ENCODE peak calls at places on chromosomes 3 and 15, in nine cellular contexts. A is ureter; O is neural crest cell; L is HCEC 1CT; F is T-cell; V is Kasumi-1; U is M059J; X is activated CD4-positive, alpha-beta T cell treated with anti-CD3 and anti-CD28 coated beads, Interleukin-2, amount 50 U/mL, for 24 hours; N is AG10803. E is an unnamed sample.

GRCh38 chr15:75452968-75453702 is 1.6 kb upstream of the SIN3A start:
- DNase-seq in A (peak), O (peak), L (peak), F (peak), V (peak), U (peak), X (peak), N (peak), E (peak)

GRCh38 chr3:195196266-195196665 is 74.7 kb downstream of the XXYLT1 start:
- DNase-seq in A (peak), O (no peak), L (peak), F (no peak), V (no peak), U (peak), X (no peak), N (peak), E (no peak)

GRCh38 chr15:67564590-67565345 is 22.3 kb downstream of the MAP2K5 start:
- DNase-seq in A (no peak), O (no peak), L (no peak), F (no peak), V (peak), U (no peak), X (no peak), N (no peak), E (no peak)

GRCh38 chr3:11548721-11549131 is 95.0 kb downstream of the VGLL4 start:
- DNase-seq in A (no peak), O (no peak), L (peak), F (no peak), V (no peak), U (peak), X (no peak), N (peak), E (no peak)

GRCh38 chr3:190089711-190090110 is 31.0 kb downstream of the P3H2 start:
- DNase-seq in A (no peak), O (no peak), L (no peak), F (no peak), V (no peak), U (peak), X (no peak), N (peak), E (no peak)

GRCh38 chr3:130835483-130835882 is 58.4 kb upstream of the ATP2C1 start:
- DNase-seq in A (no peak), O (no peak), L (peak), F (no peak), V (no peak), U (peak), X (no peak), N (peak), E (no peak)

GRCh38 chr3:46087871-46088270 is 60.6 kb upstream of the XCR1 start:
- DNase-seq in A (no peak), O (no peak), L (peak), F (no peak), V (peak), U (peak), X (no peak), N (peak), E (no peak)

GRCh38 chr3:4751057-4752051 is 227.9 kb upstream of the BHLHE40 start:
- DNase-seq in A (no peak), O (no peak), L (peak), F (no peak), V (peak), U (peak), X (no peak), N (peak), E (no peak)

GRCh38 chr3:183975981-183976662 is 41.6 kb downstream of the ABCC5 start:
- DNase-seq in A (no peak), O (no peak), L (no peak), F (no peak), V (no peak), U (peak), X (no peak), N (no peak), E (no peak)

GRCh38 chr3:535566-536416 is 339.2 kb downstream of the CHL1 start:
- DNase-seq in A (no peak), O (no peak), L (no peak), F (no peak), V (no peak), U (no peak), X (no peak), N (peak), E (no peak)

GRCh38 chr3:46884929-46885328 is 7.4 kb downstream of the PTH1R start:
- DNase-seq in A (no peak), O (no peak), L (no peak), F (no peak), V (no peak), U (no peak), X (no peak), N (no peak), E (no peak)

GRCh38 chr3:174462908-174463307 is 396.2 kb upstream of the NAALADL2 start:
- DNase-seq in A (no peak), O (no peak), L (no peak), F (no peak), V (no peak), U (no peak), X (no peak), N (no peak), E (no peak)

GRCh38 chr3:129045675-129046036 is 14.9 kb upstream of the GP9 start:
- DNase-seq in A (no peak), O (no peak), L (no peak), F (no peak), V (no peak), U (no peak), X (no peak), N (no peak), E (no peak)

GRCh38 chr3:149449799-149450198 is 24.7 kb upstream of the TM4SF4 start:
- DNase-seq in A (no peak), O (no peak), L (no peak), F (no peak), V (no peak), U (peak), X (no peak), N (peak), E (no peak)

GRCh38 chr15:89450076-89451006 is 46.0 kb downstream of the RHCG start:
- DNase-seq in A (no peak), O (no peak), L (no peak), F (no peak), V (no peak), U (peak), X (no peak), N (no peak), E (no peak)

GRCh38 chr3:39128951-39129350 is 21.5 kb downstream of the TTC21A start:
- DNase-seq in A (no peak), O (no peak), L (no peak), F (no peak), V (no peak), U (no peak), X (no peak), N (no peak), E (no peak)

GRCh38 chr3:128485283-128486156 is 7.5 kb downstream of the GATA2 start:
- DNase-seq in A (no peak), O (no peak), L (no peak), F (no peak), V (no peak), U (no peak), X (no peak), N (no peak), E (no peak)

GRCh38 chr3:157081681-157082210 is 78.2 kb downstream of the CCNL1 start:
- DNase-seq in A (peak), O (peak), L (peak), F (peak), V (no peak), U (peak), X (peak), N (peak), E (peak)

GRCh38 chr3:112448939-112449338 is 50.3 kb downstream of the BTLA start:
- DNase-seq in A (no peak), O (no peak), L (no peak), F (no peak), V (no peak), U (no peak), X (no peak), N (no peak), E (no peak)

GRCh38 chr3:184230603-184231528 is 1.5 kb downstream of the VWA5B2 start:
- DNase-seq in A (no peak), O (no peak), L (no peak), F (no peak), V (no peak), U (no peak), X (no peak), N (no peak), E (no peak)

GRCh38 chr3:50658416-50658815 is 16.3 kb upstream of the DOCK3 start:
- DNase-seq in A (no peak), O (no peak), L (no peak), F (no peak), V (no peak), U (peak), X (no peak), N (peak), E (no peak)

GRCh38 chr15:87564666-87565065 is 691.9 kb downstream of the NTRK3 start:
- DNase-seq in A (no peak), O (no peak), L (no peak), F (no peak), V (no peak), U (no peak), X (no peak), N (no peak), E (no peak)

GRCh38 chr15:22839046-22839705 is 710 bp downstream of the NIPA2 start:
- DNase-seq in A (no peak), O (no peak), L (no peak), F (no peak), V (no peak), U (peak), X (no peak), N (no peak), E (no peak)

GRCh38 chr15:44298878-44299277 is 10.4 kb downstream of the GOLM2 start:
- DNase-seq in A (no peak), O (no peak), L (no peak), F (no peak), V (no peak), U (peak), X (no peak), N (no peak), E (no peak)

GRCh38 chr3:18872466-18872865 is 275.8 kb upstream of the KCNH8 start:
- DNase-seq in A (no peak), O (no peak), L (no peak), F (no peak), V (no peak), U (no peak), X (no peak), N (no peak), E (no peak)

GRCh38 chr15:43241100-43241499 is 20.3 kb upstream of the EPB42 start:
- DNase-seq in A (no peak), O (no peak), L (no peak), F (no peak), V (no peak), U (no peak), X (no peak), N (peak), E (no peak)

GRCh38 chr3:66066963-66067617 is 28.4 kb upstream of the MAGI1 start:
- DNase-seq in A (no peak), O (no peak), L (no peak), F (no peak), V (no peak), U (peak), X (no peak), N (no peak), E (no peak)

GRCh38 chr15:72965671-72966070 is 86.6 kb upstream of the NEO1 start:
- DNase-seq in A (no peak), O (no peak), L (no peak), F (no peak), V (no peak), U (no peak), X (no peak), N (no peak), E (no peak)

GRCh38 chr3:143360244-143360643 is 240.7 kb downstream of the CHST2 start:
- DNase-seq in A (no peak), O (no peak), L (no peak), F (no peak), V (no peak), U (no peak), X (no peak), N (no peak), E (no peak)

GRCh38 chr15:45943255-45943654 is 308.4 kb downstream of the SQOR start:
- DNase-seq in A (no peak), O (no peak), L (no peak), F (no peak), V (no peak), U (peak), X (no peak), N (no peak), E (no peak)

GRCh38 chr15:32718082-32718821 is 448 bp downstream of the GREM1 start:
- DNase-seq in A (no peak), O (peak), L (peak), F (no peak), V (no peak), U (no peak), X (no peak), N (no peak), E (no peak)

GRCh38 chr3:127014536-127015281 is 31.8 kb downstream of the PLXNA1 start:
- DNase-seq in A (no peak), O (no peak), L (no peak), F (no peak), V (no peak), U (no peak), X (no peak), N (no peak), E (no peak)

E was measured in CD8-positive, alpha-beta T cell.